ENCODE peak calls at places on chromosomes 6 and 20, in ten cellular contexts. C, W, B, F, P, T, Q, H, G and K are unnamed samples. For H3K4me1 and H3K9me3, the result is how much of the 10 kb centered on the place peaks cover.

GRCh38 chr20:5135363-5136012 is 8.7 kb downstream of the CDS2 start:
- DNase-seq in C (no peak), W (no peak), B (no peak), F (no peak), P (no peak), T (no peak), Q (no peak), H (peak), G (no peak), K (no peak)

GRCh38 chr6:27133281-27134227 is 113.9 kb upstream of the PRSS16 start:
- DNase-seq in C (peak), W (no peak), B (peak), F (no peak), P (peak), T (peak), Q (peak), H (peak), G (no peak), K (peak)

GRCh38 chr6:48236375-48236774 is 125.4 kb upstream of the PTCHD4 start:
- DNase-seq in C (no peak), W (no peak), B (no peak), F (no peak), P (no peak), T (no peak), Q (no peak), H (no peak), G (no peak), K (no peak)

GRCh38 chr20:53304146-53304545 is 289.5 kb downstream of the ZNF217 start:
- DNase-seq in C (no peak), W (no peak), B (no peak), F (no peak), P (no peak), T (no peak), Q (no peak), H (no peak), G (no peak), K (no peak)

GRCh38 chr20:1122388-1123315 is 4.2 kb downstream of the PSMF1 start:
- DNase-seq in C (no peak), W (no peak), B (no peak), F (no peak), P (peak), T (no peak), Q (peak), H (no peak), G (peak), K (no peak)

GRCh38 chr20:35884541-35884865 is 69.8 kb downstream of the SCAND1 start:
- DNase-seq in C (no peak), W (no peak), B (no peak), F (no peak), P (no peak), T (no peak), Q (no peak), H (no peak), G (no peak), K (no peak)

GRCh38 chr6:26029857-26030653 is 57.2 kb upstream of the HFE start:
- DNase-seq in C (no peak), W (no peak), B (no peak), F (no peak), P (no peak), T (no peak), Q (no peak), H (no peak), G (no peak), K (no peak)

GRCh38 chr20:13213335-13213734 is 7.7 kb upstream of the ISM1 start:
- DNase-seq in C (no peak), W (no peak), B (no peak), F (no peak), P (no peak), T (no peak), Q (no peak), H (no peak), G (no peak), K (no peak)

GRCh38 chr6:6474170-6474920 is 114.2 kb upstream of the LY86 start:
- DNase-seq in C (no peak), W (no peak), B (no peak), F (no peak), P (no peak), T (no peak), Q (no peak), H (no peak), G (no peak), K (no peak)

GRCh38 chr20:50434653-50435396 is 75.4 kb upstream of the PTPN1 start:
- DNase-seq in C (no peak), W (no peak), B (no peak), F (no peak), P (no peak), T (peak), Q (peak), H (peak), G (no peak), K (no peak)

GRCh38 chr6:18119236-18119635 is 3.2 kb downstream of the NHLRC1 start:
- DNase-seq in C (no peak), W (no peak), B (no peak), F (no peak), P (no peak), T (no peak), Q (no peak), H (no peak), G (no peak), K (no peak)

GRCh38 chr6:17859846-17860245 is 127.6 kb downstream of the KIF13A start:
- DNase-seq in C (no peak), W (no peak), B (no peak), F (no peak), P (no peak), T (no peak), Q (no peak), H (no peak), G (no peak), K (no peak)

GRCh38 chr20:24116611-24117010 is 128.0 kb upstream of the GGTLC1 start:
- DNase-seq in C (no peak), W (no peak), B (no peak), F (peak), P (no peak), T (no peak), Q (no peak), H (no peak), G (no peak), K (no peak)
- H3K4me3 ChIP-seq in C (no peak), W (no peak), B (no peak), F (no peak), P (no peak), T (no peak), Q (no peak), H (no peak), G (no peak), K (no peak)

GRCh38 chr6:130946076-130946475 is 117.0 kb downstream of the EPB41L2 start:
- DNase-seq in C (no peak), W (no peak), B (no peak), F (no peak), P (no peak), T (no peak), Q (no peak), H (no peak), G (no peak), K (no peak)

GRCh38 chr6:130944486-130944885 is 117.3 kb downstream of the SMLR1 start:
- DNase-seq in C (no peak), W (no peak), B (no peak), F (no peak), P (no peak), T (no peak), Q (no peak), H (no peak), G (no peak), K (no peak)

GRCh38 chr6:130947464-130947863 is 115.6 kb downstream of the EPB41L2 start:
- DNase-seq in C (no peak), W (no peak), B (no peak), F (no peak), P (no peak), T (no peak), Q (no peak), H (no peak), G (no peak), K (no peak)

GRCh38 chr6:130945401-130945919 is 117.6 kb downstream of the EPB41L2 start:
- DNase-seq in C (no peak), W (no peak), B (no peak), F (no peak), P (no peak), T (peak), Q (no peak), H (no peak), G (no peak), K (no peak)

GRCh38 chr6:130943738-130944137 is 116.5 kb downstream of the SMLR1 start:
- DNase-seq in C (no peak), W (no peak), B (no peak), F (no peak), P (no peak), T (no peak), Q (no peak), H (no peak), G (no peak), K (no peak)
- H3K4me1 ChIP-seq in C (under half), W (under half), B (under half), F (under half), P (under half), T (under half), Q (under half), H (under half), G (under half), K (under half)

DNA sequence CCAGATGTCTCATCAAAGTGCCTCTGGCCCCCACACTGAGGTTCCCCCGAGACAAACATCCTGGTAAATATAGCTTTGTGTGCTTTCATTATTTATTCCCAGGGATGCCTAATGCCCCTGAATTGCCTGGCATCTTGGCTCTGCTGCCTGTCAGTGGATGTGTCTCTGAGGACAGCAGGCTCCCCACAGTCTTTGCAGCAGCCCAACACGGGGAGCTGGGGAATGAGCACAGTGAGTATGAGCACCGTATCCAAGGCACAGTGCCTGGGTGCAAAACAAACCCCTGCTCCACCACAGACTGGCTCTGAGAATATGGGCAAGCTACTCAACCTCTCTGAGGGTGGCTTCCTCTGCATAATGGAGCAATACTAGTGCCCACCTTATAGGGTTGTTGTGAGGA is 165.9 kb downstream of the PTPRT start:
- DNase-seq in C (no peak), W (peak), B (no peak), F (no peak), P (no peak), T (no peak), Q (no peak), H (no peak), G (no peak), K (no peak)
- H3K9me3 ChIP-seq in C (under half), W (under half), B (under half), F (under half), P (under half), T (under half), Q (under half), H (under half), G (under half), K (under half)

GRCh38 chr6:116665464-116665863 is 3.1 kb downstream of the ZUP1 start:
- DNase-seq in C (no peak), W (no peak), B (no peak), F (no peak), P (no peak), T (no peak), Q (no peak), H (no peak), G (no peak), K (no peak)
- H3K4me3 ChIP-seq in C (peak), W (no peak), B (no peak), F (peak), P (no peak), T (peak), Q (peak), H (peak), G (no peak), K (peak)

GRCh38 chr6:156967852-156968251 is 190.7 kb downstream of the ARID1B start:
- DNase-seq in C (no peak), W (no peak), B (no peak), F (no peak), P (no peak), T (no peak), Q (no peak), H (no peak), G (no peak), K (no peak)
- H3K4me1 ChIP-seq in C (under half), W (under half), B (under half), F (under half), P (under half), T (under half), Q (under half), H (under half), G (under half), K (under half)

GRCh38 chr6:170073846-170074245 is 217.0 kb downstream of the DLL1 start:
- DNase-seq in C (no peak), W (no peak), B (no peak), F (no peak), P (no peak), T (no peak), Q (no peak), H (peak), G (no peak), K (no peak)

GRCh38 chr6:170074435-170074834 is 216.4 kb downstream of the DLL1 start:
- DNase-seq in C (no peak), W (no peak), B (no peak), F (no peak), P (no peak), T (no peak), Q (no peak), H (peak), G (no peak), K (no peak)

GRCh38 chr6:170075659-170076223 is 215.1 kb downstream of the DLL1 start:
- DNase-seq in C (no peak), W (no peak), B (no peak), F (peak), P (no peak), T (no peak), Q (no peak), H (peak), G (no peak), K (no peak)

GRCh38 chr6:170074907-170075306 is 216.0 kb downstream of the DLL1 start:
- DNase-seq in C (no peak), W (no peak), B (no peak), F (no peak), P (no peak), T (no peak), Q (no peak), H (peak), G (no peak), K (no peak)

GRCh38 chr6:170076466-170077165 is 214.3 kb downstream of the DLL1 start:
- DNase-seq in C (no peak), W (no peak), B (no peak), F (peak), P (no peak), T (no peak), Q (no peak), H (peak), G (no peak), K (no peak)
- H3K9me3 ChIP-seq in C (under half), W (under half), B (under half), F (under half), P (under half), T (under half), Q (under half), H (under half), G (under half), K (under half)

GRCh38 chr6:98841589-98842488 is 7.5 kb downstream of the POU3F2 start:
- DNase-seq in C (peak), W (no peak), B (no peak), F (no peak), P (no peak), T (no peak), Q (no peak), H (no peak), G (no peak), K (no peak)

GRCh38 chr6:98840385-98840784 is 6.0 kb downstream of the POU3F2 start:
- DNase-seq in C (peak), W (no peak), B (no peak), F (no peak), P (no peak), T (no peak), Q (no peak), H (no peak), G (no peak), K (no peak)

GRCh38 chr6:98842489-98843180 is 8.3 kb downstream of the POU3F2 start:
- DNase-seq in C (peak), W (no peak), B (no peak), F (no peak), P (no peak), T (no peak), Q (no peak), H (peak), G (no peak), K (no peak)

GRCh38 chr6:98839788-98840361 is 5.5 kb downstream of the POU3F2 start:
- DNase-seq in C (peak), W (no peak), B (no peak), F (peak), P (no peak), T (no peak), Q (no peak), H (peak), G (no peak), K (no peak)

GRCh38 chr6:98841114-98841513 is 6.7 kb downstream of the POU3F2 start:
- DNase-seq in C (no peak), W (no peak), B (no peak), F (no peak), P (no peak), T (no peak), Q (no peak), H (no peak), G (no peak), K (no peak)
- H3K4me3 ChIP-seq in C (no peak), W (no peak), B (no peak), F (no peak), P (no peak), T (no peak), Q (no peak), H (peak), G (no peak), K (no peak)

GRCh38 chr20:10508060-10508459 is 73.0 kb downstream of the SLX4IP start:
- DNase-seq in C (no peak), W (no peak), B (no peak), F (no peak), P (no peak), T (no peak), Q (no peak), H (no peak), G (no peak), K (no peak)
- H3K4me1 ChIP-seq in C (under half), W (under half), B (under half), F (under half), P (under half), T (half or more), Q (under half), H (under half), G (under half), K (under half)

DNA sequence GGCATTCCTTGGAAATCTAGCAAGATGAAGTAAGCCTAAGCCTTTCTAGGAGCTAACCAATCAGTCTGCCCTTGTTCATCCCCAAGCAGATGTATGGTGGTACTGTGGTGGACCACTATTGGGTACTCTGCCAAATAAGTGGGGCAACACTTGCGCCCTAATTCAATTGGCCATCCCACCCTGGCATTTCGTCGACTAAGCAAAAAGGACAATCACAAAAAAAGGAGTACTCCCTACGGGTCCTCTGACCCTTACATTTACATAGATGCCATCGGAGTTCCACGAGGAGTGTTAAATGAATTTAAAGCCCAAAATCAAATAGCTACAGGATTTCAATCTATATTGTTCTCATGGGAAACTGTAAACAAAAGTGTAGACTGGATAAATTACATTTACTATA is 19.5 kb downstream of the CHD6 start:
- DNase-seq in C (no peak), W (no peak), B (no peak), F (no peak), P (no peak), T (no peak), Q (no peak), H (no peak), G (no peak), K (no peak)
- H3K9me3 ChIP-seq in C (under half), W (under half), B (under half), F (under half), P (under half), T (under half), Q (under half), H (half or more), G (under half), K (half or more)